ENCODE peak calls at places on chromosome 11, in five cellular contexts. T is choroid plexus epithelial cell, M is GM12865, W is NB4, X is astrocyte of the spinal cord. L is an unnamed sample.

GRCh38 chr11:97683733-97684132 is 1293.9 kb downstream of the JRKL start:
- DNase-seq in T (peak; percentile 27), M (peak; percentile 21), W (peak; percentile 57), X (no peak), L (no peak)

GRCh38 chr11:95803973-95804372 is 13.7 kb downstream of the CEP57 start:
- DNase-seq in T (no peak), M (no peak), W (no peak), X (no peak), L (no peak)

GRCh38 chr11:59556115-59556882 is 45.0 kb downstream of the OR4D9 start:
- DNase-seq in T (peak; percentile 87), M (peak; percentile 92), W (peak; percentile 92), X (peak; percentile 87), L (peak; percentile 90)

GRCh38 chr11:58907780-58908179 is 31.5 kb upstream of the GLYATL1 start:
- DNase-seq in T (no peak), M (no peak), W (peak; percentile 28), X (no peak), L (no peak)

GRCh38 chr11:99841885-99842284 is 821.1 kb downstream of the CNTN5 start:
- DNase-seq in T (no peak), M (no peak), W (no peak), X (no peak), L (no peak)

GRCh38 chr11:130675456-130675855 is 227.0 kb downstream of the ADAMTS15 start:
- DNase-seq in T (peak; percentile 84), M (no peak), W (peak; percentile 47), X (peak; percentile 60), L (peak; percentile 77)

GRCh38 chr11:115920087-115920461 is 415.9 kb upstream of the CADM1 start:
- DNase-seq in T (no peak), M (no peak), W (no peak), X (peak; percentile 20), L (no peak)

GRCh38 chr11:5204787-5205186 is 4.3 kb upstream of the OR51V1 start:
- DNase-seq in T (peak; percentile 91), M (peak; percentile 48), W (peak; percentile 53), X (peak; percentile 74), L (peak; percentile 76)

GRCh38 chr11:93487032-93487483 is 56.1 kb downstream of the SMCO4 start:
- DNase-seq in T (peak; percentile 38), M (no peak), W (peak; percentile 69), X (no peak), L (peak; percentile 13)

GRCh38 chr11:2728128-2728662 is 28.4 kb upstream of the KCNQ1OT1 start:
- DNase-seq in T (no peak), M (no peak), W (no peak), X (no peak), L (no peak)

GRCh38 chr11:110565344-110565684 is 135.6 kb downstream of the FDX1 start:
- DNase-seq in T (peak; percentile 73), M (no peak), W (peak; percentile 56), X (peak; percentile 6), L (peak; percentile 4)
- H3K4me3 ChIP-seq in T (no peak overlapping the region), M (no peak overlapping the region), W (no peak overlapping the region), X (no peak overlapping the region), L (no peak overlapping the region)

GRCh38 chr11:6618117-6619020 is 853 bp downstream of the TPP1 start:
- DNase-seq in T (peak; percentile 95), M (peak; percentile 48), W (peak; percentile 98), X (peak; percentile 72), L (peak; percentile 66)
- TF ChIP-seq CTCF in T (no peak), M (no peak), W (no peak), X (no peak), L (peak; percentile 35)

DNA sequence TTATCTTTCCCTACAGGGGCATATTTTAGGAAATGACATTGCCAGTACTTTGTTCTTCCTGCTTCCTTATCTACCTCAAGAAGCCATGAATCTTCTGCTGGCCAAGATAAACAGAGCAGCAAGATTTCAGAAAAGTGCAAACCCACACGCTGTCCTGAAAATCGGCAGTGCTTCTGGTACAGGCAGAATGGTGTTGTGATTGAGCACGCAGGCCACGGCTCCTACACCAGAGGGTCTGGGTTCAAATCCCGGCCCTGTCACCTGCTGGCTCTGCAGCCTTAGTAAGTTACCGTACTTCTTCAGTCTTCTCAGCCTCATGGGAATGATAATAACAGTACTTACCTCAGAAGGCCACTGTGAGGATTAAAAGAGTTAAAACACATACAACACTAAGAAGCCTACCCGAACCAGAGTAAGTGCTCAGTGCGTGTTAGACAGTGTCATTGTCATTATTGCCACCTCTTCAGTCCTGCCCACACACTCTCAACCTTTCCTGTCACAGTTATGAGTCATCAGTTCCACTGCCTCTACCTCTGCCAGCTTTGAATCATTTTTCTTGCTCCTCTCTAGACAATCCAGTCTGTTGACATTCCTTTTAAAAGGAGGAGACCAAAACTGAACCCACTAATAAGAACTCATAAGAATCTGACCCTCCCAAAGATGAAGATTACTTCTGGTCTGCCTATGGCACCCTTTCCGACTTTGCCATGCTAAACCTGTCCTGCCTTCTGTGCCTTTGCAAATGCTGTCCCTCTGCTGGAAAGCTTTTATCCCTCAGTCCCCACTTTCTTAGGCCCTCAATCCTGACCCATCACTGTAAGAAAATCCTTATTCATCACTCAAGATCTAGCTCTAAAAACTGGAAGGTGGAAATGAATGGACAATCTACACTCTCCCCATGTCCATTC is 10.7 kb downstream of the MPZL3 start:
- DNase-seq in T (no peak), M (peak; percentile 75), W (peak; percentile 87), X (no peak), L (no peak)
- H3K4me3 ChIP-seq in T (no peak overlapping the region), M (no peak overlapping the region), W (peak overlapping the region; percentile 0), X (no peak overlapping the region), L (no peak overlapping the region)

DNA sequence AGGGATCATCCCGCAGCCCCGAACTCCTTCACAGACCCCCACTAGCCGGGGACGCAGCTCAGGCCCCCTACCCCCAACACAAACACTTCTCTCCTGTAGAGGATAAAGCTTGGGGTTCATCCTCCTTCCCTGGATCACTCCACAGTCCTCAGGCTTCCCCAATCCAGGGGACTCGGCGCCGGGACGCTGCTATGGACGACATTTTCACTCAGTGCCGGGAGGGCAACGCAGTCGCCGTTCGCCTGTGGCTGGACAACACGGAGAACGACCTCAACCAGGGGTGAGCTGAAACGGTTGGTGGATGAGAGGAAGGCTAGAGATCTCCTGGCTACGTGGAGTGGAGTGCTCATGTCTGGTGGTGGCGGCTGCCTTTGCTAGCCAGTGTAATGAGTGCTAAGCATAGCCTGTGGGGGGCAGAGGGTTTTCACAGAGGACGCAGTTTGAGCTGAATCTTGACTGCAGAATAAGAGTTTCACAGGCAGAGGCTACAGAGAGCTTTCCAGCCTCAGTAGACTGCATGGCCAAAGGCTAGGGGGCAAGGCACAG is 580 bp downstream of the ILK start:
- DNase-seq in T (peak; percentile 82), M (peak; percentile 75), W (peak; percentile 86), X (peak; percentile 71), L (peak; percentile 68)
- TF ChIP-seq CTCF in T (peak; percentile 55), M (peak; percentile 24), W (peak; percentile 38), X (peak; percentile 30), L (peak; percentile 39)

DNA sequence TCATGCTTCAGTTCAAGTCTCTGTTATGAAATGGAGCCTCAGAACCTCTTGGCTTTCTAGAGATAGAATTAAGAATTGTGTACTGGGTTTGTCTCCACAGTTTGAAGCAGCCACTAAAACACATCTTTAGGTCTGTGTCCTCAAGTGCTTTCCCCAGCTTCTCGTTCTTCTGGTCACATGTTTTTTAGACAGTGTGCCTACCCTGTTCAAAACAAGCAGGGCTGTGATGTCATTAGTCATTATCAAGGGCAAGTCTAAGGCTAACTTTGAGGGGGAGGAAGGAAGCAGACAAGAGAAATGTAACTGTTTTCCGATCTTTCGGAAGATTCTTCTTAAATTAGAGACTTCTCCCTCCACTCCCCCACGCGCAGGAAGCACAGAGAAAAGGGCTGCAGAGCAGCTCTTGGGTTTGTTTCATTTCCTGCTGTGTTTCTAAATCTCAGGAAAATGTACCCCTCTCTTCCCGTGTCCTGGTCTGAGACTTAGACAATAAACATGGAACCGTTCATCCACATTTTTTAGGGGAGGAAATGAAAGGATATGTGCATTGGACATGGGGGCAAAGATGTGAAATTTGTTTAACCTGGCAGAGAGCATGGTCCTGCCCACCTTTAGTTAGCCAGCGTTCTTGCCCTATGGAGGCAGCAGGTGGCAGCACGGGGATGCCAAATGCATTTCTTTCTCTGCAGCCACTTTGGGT is 3.1 kb downstream of the AKIP1 start:
- DNase-seq in T (peak; percentile 72), M (peak; percentile 58), W (peak; percentile 80), X (peak; percentile 41), L (no peak)
- H3K4me3 ChIP-seq in T (peak overlapping the region; percentile 34), M (peak overlapping the region; percentile 29), W (peak overlapping the region; percentile 45), X (peak overlapping the region; percentile 7), L (peak overlapping the region; percentile 25)

GRCh38 chr11:62922653-62923371 is 1.6 kb upstream of the CHRM1 start:
- DNase-seq in T (no peak), M (peak; percentile 41), W (peak; percentile 49), X (no peak), L (no peak)
- TF ChIP-seq CTCF in T (peak; percentile 48), M (peak; percentile 53), W (peak; percentile 53), X (peak; percentile 38), L (peak; percentile 20)

GRCh38 chr11:75311858-75312288 is 39.6 kb downstream of the ARRB1 start:
- DNase-seq in T (peak; percentile 68), M (no peak), W (no peak), X (peak; percentile 40), L (peak; percentile 24)

GRCh38 chr11:75313457-75314272 is 37.8 kb downstream of the ARRB1 start:
- DNase-seq in T (peak; percentile 78), M (no peak), W (no peak), X (peak; percentile 44), L (peak; percentile 58)

GRCh38 chr11:75315439-75315805 is 36.0 kb downstream of the ARRB1 start:
- DNase-seq in T (no peak), M (no peak), W (no peak), X (no peak), L (no peak)

GRCh38 chr11:75314771-75315438 is 36.6 kb downstream of the ARRB1 start:
- DNase-seq in T (no peak), M (no peak), W (no peak), X (no peak), L (no peak)

GRCh38 chr11:75312346-75312745 is 39.1 kb downstream of the ARRB1 start:
- DNase-seq in T (no peak), M (no peak), W (no peak), X (no peak), L (no peak)
- H3K4me3 ChIP-seq in T (no peak overlapping the region), M (no peak overlapping the region), W (no peak overlapping the region), X (no peak overlapping the region), L (no peak overlapping the region)